ENCODE peak calls at places on chromosomes 11 and 22, in ten cellular contexts. L is fibroblast of villous mesenchyme; B is Daoy; P is AG09309; Z is HT1080; M is astrocyte of the cerebellum; J is activated CD4-positive, alpha-beta T cell treated with anti-CD3 and anti-CD28 coated beads for 36 hours; S is brain microvascular endothelial cell; F is stimulated activated CD8-positive, alpha-beta memory T cell treated with anti-CD3 and anti-CD28 coated beads, Interleukin-15, amount 100 ng/mL, for 24 hours; C is neuronal stem cell. V is an unnamed sample.

GRCh38 chr11:91433284-91434010 is 791.2 kb upstream of the FAT3 start:
- DNase-seq in L (no peak), P (no peak), M (peak; percentile 28), B (peak; percentile 18), J (no peak), Z (peak; percentile 89), C (no peak), S (peak; percentile 4), F (no peak), V (no peak)

GRCh38 chr11:78766997-78767396 is 192.3 kb upstream of the NARS2 start:
- DNase-seq in C (no peak), L (no peak), F (no peak), B (no peak), J (no peak), S (no peak), P (no peak), M (no peak), Z (no peak), V (no peak)

GRCh38 chr22:17882162-17882561 is 107.9 kb upstream of the BID start:
- DNase-seq in Z (no peak), B (no peak), C (no peak), F (no peak), S (no peak), L (no peak), P (no peak), M (no peak), J (no peak), V (no peak)

GRCh38 chr11:7555067-7555699 is 41.4 kb downstream of the PPFIBP2 start:
- DNase-seq in P (no peak), J (no peak), F (no peak), S (no peak), C (no peak), Z (no peak), M (no peak), L (no peak), B (no peak), V (peak; percentile 68)

GRCh38 chr11:126864934-126865333 is 135.6 kb downstream of the KIRREL3 start:
- DNase-seq in S (no peak), L (no peak), P (no peak), J (no peak), C (no peak), F (no peak), B (no peak), M (no peak), Z (no peak), V (no peak)

GRCh38 chr22:29391546-29391945 is 3.2 kb upstream of the AP1B1 start:
- DNase-seq in S (no peak), M (no peak), F (no peak), L (no peak), J (no peak), Z (no peak), C (no peak), B (no peak), P (no peak), V (no peak)

GRCh38 chr22:44359496-44360110 is 46.9 kb upstream of the SHISAL1 start:
- DNase-seq in F (no peak), L (no peak), P (no peak), B (no peak), J (no peak), S (no peak), Z (no peak), M (no peak), C (no peak), V (no peak)

GRCh38 chr11:130476922-130477491 is 28.6 kb downstream of the ADAMTS15 start:
- DNase-seq in B (no peak), J (no peak), C (no peak), Z (no peak), M (no peak), P (no peak), F (no peak), S (no peak), L (no peak), V (no peak)

GRCh38 chr11:126113515-126113957 is 50.9 kb upstream of the CDON start:
- DNase-seq in Z (peak; percentile 81), M (peak; percentile 70), B (peak; percentile 96), C (no peak), L (peak; percentile 95), P (peak; percentile 96), J (no peak), F (no peak), S (peak; percentile 80), V (no peak)

GRCh38 chr22:42236268-42236667 is 34.2 kb downstream of the TCF20 start:
- DNase-seq in L (no peak), B (no peak), C (no peak), P (no peak), S (no peak), M (no peak), F (no peak), Z (no peak), J (no peak), V (no peak)

GRCh38 chr11:67577951-67578350 is 5.7 kb upstream of the GSTP1 start:
- DNase-seq in Z (no peak), F (no peak), P (no peak), C (no peak), B (no peak), J (no peak), S (no peak), L (no peak), M (no peak), V (no peak)

GRCh38 chr22:17896552-17896951 is 122.3 kb upstream of the BID start:
- DNase-seq in F (no peak), B (no peak), P (no peak), Z (no peak), C (no peak), S (no peak), M (no peak), L (no peak), J (no peak), V (no peak)

GRCh38 chr11:45394294-45395085 is 108.3 kb upstream of the SYT13 start:
- DNase-seq in Z (no peak), F (no peak), M (no peak), L (no peak), B (no peak), C (no peak), P (no peak), S (no peak), J (no peak), V (no peak)

GRCh38 chr22:37304595-37305343 is 22.5 kb downstream of the CYTH4 start:
- DNase-seq in P (no peak), S (peak; percentile 69), F (no peak), B (peak; percentile 68), C (no peak), L (peak; percentile 49), Z (peak; percentile 68), J (no peak), M (peak; percentile 9), V (no peak)

GRCh38 chr22:19115628-19116027 is 6.6 kb downstream of the DGCR2 start:
- DNase-seq in F (no peak), C (no peak), S (no peak), Z (no peak), M (no peak), P (no peak), J (no peak), B (no peak), L (no peak), V (no peak)

GRCh38 chr22:25853902-25854301 is 111.9 kb downstream of the MYO18B start:
- DNase-seq in F (no peak), Z (no peak), B (no peak), S (no peak), J (no peak), P (no peak), M (no peak), C (no peak), L (no peak), V (peak; percentile 31)

GRCh38 chr11:27211370-27212127 is 151.5 kb downstream of the CCDC34 start:
- DNase-seq in C (no peak), Z (no peak), B (no peak), S (no peak), M (no peak), P (no peak), F (no peak), J (peak; percentile 24), L (no peak), V (no peak)

GRCh38 chr11:37449146-37449545 is 851.1 kb upstream of the RAG2 start:
- DNase-seq in B (no peak), J (no peak), L (peak; percentile 65), C (peak; percentile 14), Z (peak; percentile 64), P (no peak), M (peak; percentile 51), F (no peak), S (peak; percentile 51), V (peak; percentile 32)

GRCh38 chr11:119342362-119343130 is 1.9 kb upstream of the C1QTNF5 start:
- DNase-seq in B (no peak), S (no peak), P (no peak), Z (no peak), F (no peak), M (no peak), C (no peak), L (no peak), J (no peak), V (no peak)

GRCh38 chr11:67373916-67374570 is 645 bp upstream of the CLCF1 start:
- DNase-seq in P (peak; percentile 97), C (peak; percentile 74), Z (peak; percentile 98), L (peak; percentile 95), J (peak; percentile 69), M (peak; percentile 80), F (no peak), B (peak; percentile 95), S (peak; percentile 93), V (no peak)

GRCh38 chr11:97461934-97462333 is 1072.1 kb downstream of the JRKL start:
- DNase-seq in J (no peak), F (no peak), S (no peak), Z (no peak), B (no peak), C (no peak), M (no peak), L (no peak), P (no peak), V (no peak)

GRCh38 chr22:35514366-35514765 is 26.3 kb upstream of the RASD2 start:
- DNase-seq in L (no peak), C (no peak), J (no peak), F (no peak), S (no peak), B (no peak), Z (no peak), M (no peak), P (no peak), V (no peak)

GRCh38 chr11:26946209-26946828 is 47.6 kb upstream of the FIBIN start:
- DNase-seq in C (no peak), Z (peak; percentile 37), B (peak; percentile 14), S (peak; percentile 72), M (no peak), J (no peak), F (no peak), P (no peak), L (peak; percentile 61), V (no peak)

GRCh38 chr11:79040348-79040747 is 400.5 kb downstream of the TENM4 start:
- DNase-seq in F (no peak), L (no peak), P (no peak), S (no peak), J (no peak), M (no peak), C (no peak), Z (peak; percentile 48), B (peak; percentile 39), V (no peak)

GRCh38 chr11:123671534-123671933 is 17.1 kb upstream of the SCN3B start:
- DNase-seq in C (no peak), J (no peak), F (no peak), L (no peak), B (no peak), M (no peak), S (no peak), Z (no peak), P (no peak), V (no peak)

GRCh38 chr11:92964471-92964870 is 5.0 kb upstream of the MTNR1B start:
- DNase-seq in C (no peak), S (no peak), B (no peak), Z (no peak), L (no peak), J (no peak), M (no peak), P (no peak), F (no peak), V (no peak)

GRCh38 chr22:22772883-22773282 is 114.7 kb upstream of the IGLL5 start:
- DNase-seq in P (no peak), L (no peak), Z (no peak), C (no peak), B (no peak), J (no peak), F (no peak), S (no peak), M (no peak), V (no peak)

GRCh38 chr22:43476751-43477150 is 64.9 kb downstream of the MPPED1 start:
- DNase-seq in Z (no peak), P (no peak), S (no peak), J (no peak), L (no peak), F (no peak), M (no peak), C (no peak), B (no peak), V (no peak)

V was measured in NCI-H1930.